ENCODE peak calls at places on chromosomes 16 and 17, in eight cellular contexts. One of them, this sample, is unnamed.

GRCh38 chr16:78034530-78034929 is 12.2 kb downstream of the CLEC3A start:
- DNase-seq in WERI-Rb-1: no peak
- DNase-seq in GM23338: no peak
- DNase-seq in body of pancreas: no peak
- DNase-seq in CD4-positive, alpha-beta T cell: no peak
- DNase-seq in progenitor cell of endocrine pancreas: no peak
- DNase-seq in A549: no peak
- DNase-seq in fibroblast of mammary gland: no peak
- DNase-seq in this sample: no peak

GRCh38 chr16:80105160-80105559 is 435.6 kb upstream of the DYNLRB2 start:
- DNase-seq in A549: no peak
- DNase-seq in progenitor cell of endocrine pancreas: no peak
- DNase-seq in WERI-Rb-1: no peak
- DNase-seq in body of pancreas: no peak
- DNase-seq in GM23338: no peak
- DNase-seq in CD4-positive, alpha-beta T cell: no peak
- DNase-seq in fibroblast of mammary gland: peak; percentile 9
- DNase-seq in this sample: no peak

GRCh38 chr16:80197790-80198201 is 343.0 kb upstream of the DYNLRB2 start:
- DNase-seq in body of pancreas: no peak
- DNase-seq in fibroblast of mammary gland: peak; percentile 79
- DNase-seq in A549: peak; percentile 87
- DNase-seq in GM23338: no peak
- DNase-seq in WERI-Rb-1: no peak
- DNase-seq in CD4-positive, alpha-beta T cell: no peak
- DNase-seq in progenitor cell of endocrine pancreas: no peak
- DNase-seq in this sample: no peak

GRCh38 chr17:350706-351435 is 1.7 kb downstream of the RPH3AL start:
- DNase-seq in fibroblast of mammary gland: peak; percentile 76
- DNase-seq in A549: peak; percentile 96
- DNase-seq in GM23338: peak; percentile 38
- DNase-seq in progenitor cell of endocrine pancreas: no peak
- DNase-seq in body of pancreas: peak; percentile 83
- DNase-seq in CD4-positive, alpha-beta T cell: no peak
- DNase-seq in WERI-Rb-1: no peak
- DNase-seq in this sample: no peak

GRCh38 chr16:55326261-55326802 is 2.3 kb downstream of the IRX6 start:
- DNase-seq in CD4-positive, alpha-beta T cell: no peak
- DNase-seq in WERI-Rb-1: no peak
- DNase-seq in A549: no peak
- DNase-seq in body of pancreas: no peak
- DNase-seq in fibroblast of mammary gland: no peak
- DNase-seq in GM23338: peak; percentile 27
- DNase-seq in progenitor cell of endocrine pancreas: no peak
- DNase-seq in this sample: no peak

GRCh38 chr17:47704116-47704515 is 10.2 kb downstream of the TBKBP1 start:
- DNase-seq in WERI-Rb-1: no peak
- DNase-seq in fibroblast of mammary gland: no peak
- DNase-seq in GM23338: peak; percentile 25
- DNase-seq in A549: no peak
- DNase-seq in CD4-positive, alpha-beta T cell: no peak
- DNase-seq in body of pancreas: no peak
- DNase-seq in progenitor cell of endocrine pancreas: no peak
- DNase-seq in this sample: no peak

GRCh38 chr16:62010186-62010585 is 26.1 kb downstream of the CDH8 start:
- DNase-seq in WERI-Rb-1: no peak
- DNase-seq in progenitor cell of endocrine pancreas: no peak
- DNase-seq in GM23338: no peak
- DNase-seq in body of pancreas: no peak
- DNase-seq in CD4-positive, alpha-beta T cell: no peak
- DNase-seq in fibroblast of mammary gland: no peak
- DNase-seq in A549: no peak
- DNase-seq in this sample: no peak

GRCh38 chr16:56348168-56349085 is 76.9 kb downstream of the AMFR start:
- DNase-seq in WERI-Rb-1: no peak
- DNase-seq in A549: no peak
- DNase-seq in progenitor cell of endocrine pancreas: no peak
- DNase-seq in body of pancreas: no peak
- DNase-seq in fibroblast of mammary gland: no peak
- DNase-seq in GM23338: no peak
- DNase-seq in CD4-positive, alpha-beta T cell: no peak
- DNase-seq in this sample: no peak

GRCh38 chr17:32777436-32777835 is 99.5 kb downstream of the MYO1D start:
- DNase-seq in body of pancreas: no peak
- DNase-seq in fibroblast of mammary gland: peak; percentile 43
- DNase-seq in A549: peak; percentile 50
- DNase-seq in WERI-Rb-1: no peak
- DNase-seq in progenitor cell of endocrine pancreas: no peak
- DNase-seq in CD4-positive, alpha-beta T cell: no peak
- DNase-seq in GM23338: no peak
- DNase-seq in this sample: no peak

GRCh38 chr17:76238847-76239537 is 1.3 kb downstream of the RNF157 start:
- DNase-seq in GM23338: peak; percentile 14
- DNase-seq in body of pancreas: no peak
- DNase-seq in A549: no peak
- DNase-seq in fibroblast of mammary gland: no peak
- DNase-seq in CD4-positive, alpha-beta T cell: no peak
- DNase-seq in WERI-Rb-1: no peak
- DNase-seq in progenitor cell of endocrine pancreas: no peak
- DNase-seq in this sample: no peak

GRCh38 chr17:57963149-57963511 is 7.9 kb upstream of the CUEDC1 start:
- DNase-seq in progenitor cell of endocrine pancreas: no peak
- DNase-seq in WERI-Rb-1: no peak
- DNase-seq in A549: no peak
- DNase-seq in GM23338: no peak
- DNase-seq in body of pancreas: no peak
- DNase-seq in fibroblast of mammary gland: no peak
- DNase-seq in CD4-positive, alpha-beta T cell: no peak
- DNase-seq in this sample: no peak

GRCh38 chr16:85046957-85047866 is 19.6 kb downstream of the KIAA0513 start:
- DNase-seq in A549: no peak
- DNase-seq in GM23338: no peak
- DNase-seq in WERI-Rb-1: no peak
- DNase-seq in CD4-positive, alpha-beta T cell: no peak
- DNase-seq in body of pancreas: peak; percentile 76
- DNase-seq in progenitor cell of endocrine pancreas: no peak
- DNase-seq in fibroblast of mammary gland: no peak
- DNase-seq in this sample: no peak

GRCh38 chr17:58110012-58110411 is 26.8 kb downstream of the DYNLL2 start:
- DNase-seq in progenitor cell of endocrine pancreas: no peak
- DNase-seq in A549: no peak
- DNase-seq in body of pancreas: no peak
- DNase-seq in CD4-positive, alpha-beta T cell: no peak
- DNase-seq in fibroblast of mammary gland: no peak
- DNase-seq in GM23338: no peak
- DNase-seq in WERI-Rb-1: no peak
- DNase-seq in this sample: no peak

GRCh38 chr16:82852388-82852998 is 225.7 kb downstream of the CDH13 start:
- DNase-seq in fibroblast of mammary gland: no peak
- DNase-seq in progenitor cell of endocrine pancreas: no peak
- DNase-seq in CD4-positive, alpha-beta T cell: no peak
- DNase-seq in WERI-Rb-1: no peak
- DNase-seq in body of pancreas: no peak
- DNase-seq in GM23338: no peak
- DNase-seq in A549: no peak
- DNase-seq in this sample: no peak

GRCh38 chr17:36849871-36850348 is 87.4 kb upstream of the LHX1 start:
- DNase-seq in A549: peak; percentile 43
- DNase-seq in fibroblast of mammary gland: peak; percentile 62
- DNase-seq in CD4-positive, alpha-beta T cell: no peak
- DNase-seq in progenitor cell of endocrine pancreas: no peak
- DNase-seq in WERI-Rb-1: peak; percentile 42
- DNase-seq in GM23338: no peak
- DNase-seq in body of pancreas: no peak
- DNase-seq in this sample: no peak
- TF ChIP-seq CTCF in A549: no peak
- TF ChIP-seq CTCF in fibroblast of mammary gland: no peak
- TF ChIP-seq CTCF in CD4-positive, alpha-beta T cell: no peak
- TF ChIP-seq CTCF in progenitor cell of endocrine pancreas: no peak
- TF ChIP-seq CTCF in WERI-Rb-1: peak; percentile 38
- TF ChIP-seq CTCF in GM23338: peak; percentile 40
- TF ChIP-seq CTCF in body of pancreas: no peak
- TF ChIP-seq CTCF in this sample: no peak

GRCh38 chr16:83995756-83996155 is 27.7 kb downstream of the NECAB2 start:
- DNase-seq in progenitor cell of endocrine pancreas: no peak
- DNase-seq in CD4-positive, alpha-beta T cell: no peak
- DNase-seq in GM23338: peak; percentile 88
- DNase-seq in body of pancreas: peak; percentile 59
- DNase-seq in WERI-Rb-1: no peak
- DNase-seq in fibroblast of mammary gland: no peak
- DNase-seq in A549: no peak
- DNase-seq in this sample: no peak
- TF ChIP-seq CTCF in progenitor cell of endocrine pancreas: no peak
- TF ChIP-seq CTCF in CD4-positive, alpha-beta T cell: no peak
- TF ChIP-seq CTCF in GM23338: no peak
- TF ChIP-seq CTCF in body of pancreas: no peak
- TF ChIP-seq CTCF in WERI-Rb-1: no peak
- TF ChIP-seq CTCF in fibroblast of mammary gland: no peak
- TF ChIP-seq CTCF in A549: no peak
- TF ChIP-seq CTCF in this sample: no peak

DNA sequence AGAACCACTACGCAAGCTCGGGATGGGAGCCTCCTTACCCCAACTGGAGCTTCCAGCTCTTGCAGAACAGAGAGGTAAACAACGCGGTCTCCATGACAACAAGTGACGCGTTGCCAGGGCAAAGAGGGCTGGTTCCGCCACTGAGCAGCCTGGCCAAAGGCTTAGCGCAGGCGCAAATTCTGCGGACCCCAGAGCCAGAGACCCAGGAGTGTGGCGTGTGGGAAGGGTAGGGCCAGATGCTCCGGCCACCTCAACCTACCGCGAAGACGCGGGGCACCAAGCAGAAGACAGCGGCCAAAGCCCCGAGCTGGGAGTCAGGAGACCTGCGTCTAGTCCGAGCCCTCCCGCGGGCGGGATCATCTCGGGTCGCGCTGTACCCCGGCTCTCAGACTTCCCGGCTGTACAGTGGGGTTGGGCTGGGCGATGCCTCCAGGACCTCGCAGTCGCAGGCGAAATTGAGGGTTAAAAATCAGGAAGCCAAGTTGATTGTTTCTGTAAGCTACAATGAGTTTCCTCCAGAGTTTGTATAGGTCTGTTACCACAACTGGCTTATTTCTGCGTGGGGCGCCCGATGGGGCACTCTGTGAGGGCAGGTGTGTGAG is at the start of gene TEKT1:
- DNase-seq in progenitor cell of endocrine pancreas: peak; percentile 70
- DNase-seq in CD4-positive, alpha-beta T cell: peak; percentile 63
- DNase-seq in A549: peak; percentile 81
- DNase-seq in fibroblast of mammary gland: peak; percentile 74
- DNase-seq in body of pancreas: peak; percentile 83
- DNase-seq in GM23338: peak; percentile 97
- DNase-seq in WERI-Rb-1: peak; percentile 62
- DNase-seq in this sample: peak; percentile 75
- TF ChIP-seq CTCF in progenitor cell of endocrine pancreas: no peak
- TF ChIP-seq CTCF in CD4-positive, alpha-beta T cell: no peak
- TF ChIP-seq CTCF in A549: no peak
- TF ChIP-seq CTCF in fibroblast of mammary gland: no peak
- TF ChIP-seq CTCF in body of pancreas: no peak
- TF ChIP-seq CTCF in GM23338: no peak
- TF ChIP-seq CTCF in WERI-Rb-1: no peak
- TF ChIP-seq CTCF in this sample: no peak

GRCh38 chr16:25372716-25373115 is 115.1 kb upstream of the ZKSCAN2 start:
- DNase-seq in body of pancreas: no peak
- DNase-seq in WERI-Rb-1: no peak
- DNase-seq in A549: no peak
- DNase-seq in CD4-positive, alpha-beta T cell: no peak
- DNase-seq in progenitor cell of endocrine pancreas: no peak
- DNase-seq in fibroblast of mammary gland: no peak
- DNase-seq in GM23338: peak; percentile 17
- DNase-seq in this sample: no peak
- TF ChIP-seq CTCF in body of pancreas: no peak
- TF ChIP-seq CTCF in WERI-Rb-1: peak; percentile 4
- TF ChIP-seq CTCF in A549: no peak
- TF ChIP-seq CTCF in CD4-positive, alpha-beta T cell: no peak
- TF ChIP-seq CTCF in progenitor cell of endocrine pancreas: no peak
- TF ChIP-seq CTCF in fibroblast of mammary gland: no peak
- TF ChIP-seq CTCF in GM23338: peak; percentile 54
- TF ChIP-seq CTCF in this sample: no peak

DNA sequence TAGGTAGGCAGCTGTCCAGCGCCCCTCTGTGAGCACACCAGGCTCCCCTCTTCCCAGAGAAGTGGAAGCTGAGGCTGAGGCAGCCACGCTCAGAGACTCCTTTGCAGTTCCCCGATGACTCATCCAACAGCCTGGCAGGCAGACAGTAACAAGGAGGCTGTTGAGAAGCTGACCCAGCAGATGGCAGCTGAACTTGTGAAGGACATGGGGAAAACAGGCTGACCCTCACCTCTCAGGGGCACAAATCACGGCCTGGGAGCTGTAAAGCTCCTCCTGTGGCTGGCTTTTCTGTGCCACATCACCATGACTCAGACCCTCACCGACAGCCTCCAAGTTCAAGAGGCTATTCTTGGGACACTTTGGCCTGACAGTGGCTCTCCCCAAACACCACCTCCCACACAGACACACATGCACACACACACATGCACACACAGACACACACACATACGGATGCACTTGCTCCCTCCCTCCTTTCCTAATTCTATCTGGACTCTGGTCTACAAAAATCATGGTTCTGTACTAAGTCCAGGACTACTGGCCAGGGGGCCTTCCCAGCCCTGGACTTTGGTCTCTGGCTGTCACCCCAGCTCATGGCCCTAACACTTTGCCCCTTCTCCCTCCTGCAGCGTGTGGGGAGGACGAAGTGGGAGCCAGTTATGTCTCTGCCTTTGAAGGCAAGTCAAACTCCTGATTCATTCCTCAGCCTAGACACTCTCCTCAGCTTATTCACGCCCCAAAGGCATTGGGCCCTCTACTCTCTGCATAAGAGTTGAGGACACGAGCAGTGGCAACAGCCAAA is 23.2 kb downstream of the MAP3K14 start:
- DNase-seq in CD4-positive, alpha-beta T cell: no peak
- DNase-seq in WERI-Rb-1: peak; percentile 70
- DNase-seq in progenitor cell of endocrine pancreas: no peak
- DNase-seq in fibroblast of mammary gland: peak; percentile 98
- DNase-seq in GM23338: no peak
- DNase-seq in body of pancreas: peak; percentile 90
- DNase-seq in A549: peak; percentile 97
- DNase-seq in this sample: no peak
- TF ChIP-seq CTCF in CD4-positive, alpha-beta T cell: no peak
- TF ChIP-seq CTCF in WERI-Rb-1: no peak
- TF ChIP-seq CTCF in progenitor cell of endocrine pancreas: no peak
- TF ChIP-seq CTCF in fibroblast of mammary gland: peak; percentile 20
- TF ChIP-seq CTCF in GM23338: no peak
- TF ChIP-seq CTCF in body of pancreas: no peak
- TF ChIP-seq CTCF in A549: peak; percentile 34
- TF ChIP-seq CTCF in this sample: no peak

This sample was measured in neural crest cell.